ENCODE peak calls at places on chromosomes 16 and 17, in ten cellular contexts. G, H, C, V, X, Q, O, M, K and B are unnamed samples.

GRCh38 chr17:82636626-82637598 is 11.3 kb downstream of the WDR45B start:
- DNase-seq in G (no peak), H (no peak), C (no peak), V (no peak), X (no peak), Q (no peak), O (peak), M (no peak), K (no peak), B (no peak)

GRCh38 chr16:27974896-27975540 is 88.5 kb downstream of the GSG1L start:
- DNase-seq in G (no peak), H (no peak), C (no peak), V (no peak), X (peak), Q (no peak), O (no peak), M (no peak), K (no peak), B (no peak)

GRCh38 chr17:17837966-17838962 is 1.5 kb upstream of the SREBF1 start:
- DNase-seq in G (no peak), H (no peak), C (peak), V (peak), X (no peak), Q (no peak), O (peak), M (peak), K (no peak), B (no peak)

GRCh38 chr16:3012246-3012645 is 477 bp upstream of the CLDN9 start:
- DNase-seq in G (no peak), H (no peak), C (no peak), V (no peak), X (no peak), Q (no peak), O (no peak), M (no peak), K (no peak), B (no peak)

GRCh38 chr17:42674755-42675347 is 1.9 kb downstream of the PLEKHH3 start:
- DNase-seq in G (no peak), H (no peak), C (peak), V (no peak), X (no peak), Q (no peak), O (no peak), M (no peak), K (no peak), B (no peak)

GRCh38 chr17:63189082-63189481 is 223.0 kb downstream of the TANC2 start:
- DNase-seq in G (no peak), H (no peak), C (no peak), V (no peak), X (no peak), Q (no peak), O (no peak), M (no peak), K (no peak), B (no peak)

GRCh38 chr17:33459078-33459940 is 166.2 kb upstream of the ASIC2 start:
- DNase-seq in G (no peak), H (no peak), C (no peak), V (no peak), X (no peak), Q (no peak), O (no peak), M (peak), K (no peak), B (no peak)

GRCh38 chr16:74740795-74741304 is 33.8 kb downstream of the FA2H start:
- DNase-seq in G (no peak), H (no peak), C (no peak), V (peak), X (peak), Q (no peak), O (peak), M (no peak), K (no peak), B (no peak)

GRCh38 chr17:78144146-78144719 is 2.0 kb upstream of the C17orf99 start:
- DNase-seq in G (peak), H (no peak), C (peak), V (no peak), X (peak), Q (peak), O (peak), M (no peak), K (no peak), B (peak)